ENCODE peak calls at places on chromosomes 5 and 9, in six cellular contexts. One of them, this sample, is unnamed.

GRCh38 chr5:157449011-157449723 is 10.8 kb upstream of the NIPAL4 start:
- DNase-seq in GM12891: no peak
- DNase-seq in H1: no peak
- DNase-seq in K562: no peak
- DNase-seq in GM12878: no peak
- DNase-seq in HepG2: no peak
- DNase-seq in this sample: no peak

GRCh38 chr9:128001411-128002298 is 20.9 kb upstream of the EEIG1 start:
- DNase-seq in GM12891: no peak
- DNase-seq in H1: no peak
- DNase-seq in K562: peak
- DNase-seq in GM12878: no peak
- DNase-seq in HepG2: no peak
- DNase-seq in this sample: no peak

GRCh38 chr9:106947097-106947496 is 84.1 kb downstream of the ZNF462 start:
- DNase-seq in GM12891: no peak
- DNase-seq in H1: no peak
- DNase-seq in K562: no peak
- DNase-seq in GM12878: no peak
- DNase-seq in HepG2: no peak
- DNase-seq in this sample: no peak

GRCh38 chr9:128115187-128116103 is 12.1 kb downstream of the PTGES2 start:
- DNase-seq in GM12891: peak
- DNase-seq in H1: no peak
- DNase-seq in K562: peak
- DNase-seq in GM12878: no peak
- DNase-seq in HepG2: peak
- DNase-seq in this sample: peak

GRCh38 chr9:121781143-121781542 is 129.7 kb downstream of the DAB2IP start:
- DNase-seq in GM12891: no peak
- DNase-seq in H1: no peak
- DNase-seq in K562: no peak
- DNase-seq in GM12878: no peak
- DNase-seq in HepG2: no peak
- DNase-seq in this sample: no peak

GRCh38 chr9:12658531-12659209 is 34.5 kb upstream of the TYRP1 start:
- DNase-seq in GM12891: no peak
- DNase-seq in H1: no peak
- DNase-seq in K562: no peak
- DNase-seq in GM12878: no peak
- DNase-seq in HepG2: no peak
- DNase-seq in this sample: no peak

GRCh38 chr5:2642684-2643325 is 108.7 kb downstream of the IRX2 start:
- DNase-seq in GM12891: no peak
- DNase-seq in H1: no peak
- DNase-seq in K562: no peak
- DNase-seq in GM12878: no peak
- DNase-seq in HepG2: no peak
- DNase-seq in this sample: no peak

GRCh38 chr9:98994226-98995058 is 50.7 kb downstream of the COL15A1 start:
- DNase-seq in GM12891: no peak
- DNase-seq in H1: no peak
- DNase-seq in K562: no peak
- DNase-seq in GM12878: no peak
- DNase-seq in HepG2: no peak
- DNase-seq in this sample: no peak

GRCh38 chr9:69047331-69047730 is 11.8 kb downstream of the FXN start:
- DNase-seq in GM12891: no peak
- DNase-seq in H1: no peak
- DNase-seq in K562: no peak
- DNase-seq in GM12878: no peak
- DNase-seq in HepG2: no peak
- DNase-seq in this sample: no peak

GRCh38 chr5:10556893-10557746 is 6.8 kb upstream of the ANKRD33B start:
- DNase-seq in GM12891: no peak
- DNase-seq in H1: no peak
- DNase-seq in K562: no peak
- DNase-seq in GM12878: no peak
- DNase-seq in HepG2: no peak
- DNase-seq in this sample: no peak

GRCh38 chr5:131514316-131515275 is 120.4 kb downstream of the RAPGEF6 start:
- DNase-seq in GM12891: no peak
- DNase-seq in H1: no peak
- DNase-seq in K562: no peak
- DNase-seq in GM12878: no peak
- DNase-seq in HepG2: no peak
- DNase-seq in this sample: no peak

GRCh38 chr9:98565152-98566135 is 143.3 kb downstream of the GABBR2 start:
- DNase-seq in GM12891: no peak
- DNase-seq in H1: no peak
- DNase-seq in K562: no peak
- DNase-seq in GM12878: no peak
- DNase-seq in HepG2: no peak
- DNase-seq in this sample: no peak

GRCh38 chr5:180142824-180143610 is 66.0 kb downstream of the RASGEF1C start:
- DNase-seq in GM12891: no peak
- DNase-seq in H1: no peak
- DNase-seq in K562: no peak
- DNase-seq in GM12878: no peak
- DNase-seq in HepG2: no peak
- DNase-seq in this sample: no peak

GRCh38 chr5:139796061-139796806 is 626 bp downstream of the PSD2 start:
- DNase-seq in GM12891: no peak
- DNase-seq in H1: no peak
- DNase-seq in K562: no peak
- DNase-seq in GM12878: no peak
- DNase-seq in HepG2: no peak
- DNase-seq in this sample: no peak

GRCh38 chr5:1952456-1953099 is 69.9 kb upstream of the IRX4 start:
- DNase-seq in GM12891: no peak
- DNase-seq in H1: no peak
- DNase-seq in K562: no peak
- DNase-seq in GM12878: no peak
- DNase-seq in HepG2: no peak
- DNase-seq in this sample: no peak

GRCh38 chr5:75461679-75462078 is 49.8 kb downstream of the CERT1 start:
- DNase-seq in GM12891: no peak
- DNase-seq in H1: no peak
- DNase-seq in K562: no peak
- DNase-seq in GM12878: no peak
- DNase-seq in HepG2: no peak
- DNase-seq in this sample: no peak

GRCh38 chr9:137064027-137064879 is 6.1 kb downstream of the SAPCD2 start:
- DNase-seq in GM12891: no peak
- DNase-seq in H1: no peak
- DNase-seq in K562: peak
- DNase-seq in GM12878: no peak
- DNase-seq in HepG2: peak
- DNase-seq in this sample: peak

GRCh38 chr5:89276566-89277305 is 393.8 kb upstream of the MEF2C start:
- DNase-seq in GM12891: no peak
- DNase-seq in H1: no peak
- DNase-seq in K562: no peak
- DNase-seq in GM12878: no peak
- DNase-seq in HepG2: no peak
- DNase-seq in this sample: no peak

GRCh38 chr9:21031091-21031817 is at the start of gene HACD4:
- DNase-seq in GM12891: peak
- DNase-seq in H1: peak
- DNase-seq in K562: no peak
- DNase-seq in GM12878: peak
- DNase-seq in HepG2: no peak
- DNase-seq in this sample: peak

GRCh38 chr5:109448838-109449237 is 39.1 kb upstream of the PJA2 start:
- DNase-seq in GM12891: no peak
- DNase-seq in H1: no peak
- DNase-seq in K562: no peak
- DNase-seq in GM12878: no peak
- DNase-seq in HepG2: no peak
- DNase-seq in this sample: no peak

GRCh38 chr5:58401701-58402100 is 58.2 kb downstream of the PLK2 start:
- DNase-seq in GM12891: no peak
- DNase-seq in H1: no peak
- DNase-seq in K562: no peak
- DNase-seq in GM12878: no peak
- DNase-seq in HepG2: no peak
- DNase-seq in this sample: no peak

GRCh38 chr9:77583366-77583626 is 64.8 kb downstream of the GNA14 start:
- DNase-seq in GM12891: no peak
- DNase-seq in H1: no peak
- DNase-seq in K562: no peak
- DNase-seq in GM12878: no peak
- DNase-seq in HepG2: no peak
- DNase-seq in this sample: no peak

GRCh38 chr5:150658699-150659265 is 2.3 kb upstream of the MYOZ3 start:
- DNase-seq in GM12891: no peak
- DNase-seq in H1: no peak
- DNase-seq in K562: no peak
- DNase-seq in GM12878: no peak
- DNase-seq in HepG2: no peak
- DNase-seq in this sample: no peak

GRCh38 chr5:150658121-150658520 is 2.9 kb upstream of the MYOZ3 start:
- DNase-seq in GM12891: no peak
- DNase-seq in H1: no peak
- DNase-seq in K562: no peak
- DNase-seq in GM12878: no peak
- DNase-seq in HepG2: no peak
- DNase-seq in this sample: no peak

GRCh38 chr5:150654181-150654580 is 6.9 kb upstream of the MYOZ3 start:
- DNase-seq in GM12891: no peak
- DNase-seq in H1: no peak
- DNase-seq in K562: no peak
- DNase-seq in GM12878: no peak
- DNase-seq in HepG2: no peak
- DNase-seq in this sample: no peak

GRCh38 chr5:150655221-150655620 is 5.8 kb upstream of the MYOZ3 start:
- DNase-seq in GM12891: no peak
- DNase-seq in H1: no peak
- DNase-seq in K562: no peak
- DNase-seq in GM12878: no peak
- DNase-seq in HepG2: no peak
- DNase-seq in this sample: no peak

DNA sequence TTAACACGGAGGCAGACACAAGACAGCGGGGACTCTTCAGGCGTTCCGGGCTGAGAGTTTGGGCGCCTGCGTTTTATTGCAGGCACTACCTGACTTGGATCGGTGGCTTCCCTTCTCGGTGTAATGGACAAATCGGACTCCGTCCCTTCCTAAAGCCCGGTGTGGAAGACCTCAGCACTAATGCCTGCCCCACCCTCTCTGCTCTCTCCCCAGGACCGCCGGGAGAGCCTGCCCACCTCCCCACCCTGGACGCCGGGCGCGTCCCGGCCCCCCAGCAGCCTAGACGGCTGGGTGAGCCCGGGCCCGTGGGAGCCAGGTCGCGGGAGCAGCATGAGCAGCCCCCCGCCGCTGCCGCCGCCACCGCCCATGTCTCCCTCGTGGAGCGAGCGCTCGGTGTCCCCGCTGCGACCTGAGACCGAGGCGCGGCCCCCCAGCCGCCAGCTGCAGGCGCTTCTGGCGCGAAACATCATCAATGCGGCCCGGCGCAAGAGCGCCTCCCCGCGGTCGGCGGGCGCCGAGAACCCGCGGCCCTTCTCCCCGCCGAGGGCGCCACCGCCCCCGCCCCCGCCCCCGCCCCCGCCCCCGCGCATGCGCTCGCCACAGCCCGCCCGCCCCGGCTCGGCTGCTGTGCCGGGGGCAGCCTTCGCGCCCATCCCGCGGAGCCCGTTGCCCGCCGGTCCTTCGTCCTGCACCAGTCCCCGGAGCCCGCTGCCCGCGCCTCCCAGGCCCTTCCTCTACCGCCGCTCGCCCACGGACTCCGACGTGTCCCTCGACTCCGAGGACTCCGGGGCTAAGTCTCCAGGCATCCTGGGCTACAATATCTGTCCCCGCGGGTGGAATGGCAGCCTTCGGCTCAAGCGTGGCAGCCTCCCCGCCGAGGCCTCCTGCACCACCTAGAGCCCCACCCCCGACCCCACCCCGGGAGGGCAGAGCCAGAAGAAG is 4.6 kb upstream of the MYOZ3 start:
- DNase-seq in GM12891: peak
- DNase-seq in H1: no peak
- DNase-seq in K562: peak
- DNase-seq in GM12878: peak
- DNase-seq in HepG2: peak
- DNase-seq in this sample: peak
- TF ChIP-seq POLR2A in GM12891: no peak
- TF ChIP-seq POLR2A in H1: peak
- TF ChIP-seq POLR2A in K562: peak
- TF ChIP-seq POLR2A in GM12878: peak
- TF ChIP-seq POLR2A in HepG2: no peak
- TF ChIP-seq POLR2A in this sample: no peak

DNA sequence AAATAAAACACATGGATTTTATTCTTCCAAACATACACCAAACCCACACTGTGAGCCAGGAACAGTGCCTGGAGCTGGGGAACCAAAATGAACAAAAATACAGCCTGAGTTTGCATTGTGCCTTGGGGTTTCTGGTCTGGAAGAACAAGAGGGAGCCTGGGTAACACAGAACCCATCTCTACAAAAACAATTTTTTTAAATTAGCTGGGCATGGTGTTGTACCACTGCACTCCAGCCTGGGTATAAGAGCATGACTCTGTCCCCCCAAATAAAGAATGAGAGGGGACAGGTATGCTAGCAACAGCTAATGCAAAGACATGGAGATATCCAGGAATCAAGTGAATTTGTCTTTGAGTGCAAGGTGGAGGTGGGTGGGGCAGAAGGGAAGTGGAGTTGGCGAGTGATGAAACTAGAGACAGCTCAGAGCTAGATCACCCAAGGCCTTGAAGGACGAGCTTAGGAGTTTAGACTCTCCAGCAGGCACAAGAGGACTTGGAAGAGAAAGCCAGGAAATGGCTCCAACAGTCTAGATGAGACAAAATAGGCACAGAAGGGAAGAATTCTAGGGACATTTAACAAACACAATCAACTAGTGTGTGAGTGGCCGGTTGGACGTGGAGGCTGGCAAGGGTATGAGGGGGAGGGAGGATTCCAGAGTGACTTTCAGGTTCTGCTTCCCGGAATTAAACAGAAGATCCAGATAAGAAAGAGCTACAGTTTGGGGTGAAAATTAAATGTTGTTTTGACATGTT is 47.4 kb downstream of the FNBP1 start:
- DNase-seq in GM12891: no peak
- DNase-seq in H1: no peak
- DNase-seq in K562: peak
- DNase-seq in GM12878: no peak
- DNase-seq in HepG2: no peak
- DNase-seq in this sample: no peak
- TF ChIP-seq TAF1 in GM12891: peak
- TF ChIP-seq TAF1 in H1: no peak
- TF ChIP-seq TAF1 in K562: no peak
- TF ChIP-seq TAF1 in GM12878: no peak
- TF ChIP-seq TAF1 in HepG2: no peak
- TF ChIP-seq TAF1 in this sample: peak

GRCh38 chr5:142684508-142685031 is 1.3 kb downstream of the FGF1 start:
- DNase-seq in GM12891: no peak
- DNase-seq in H1: peak
- DNase-seq in K562: no peak
- DNase-seq in GM12878: no peak
- DNase-seq in HepG2: no peak
- DNase-seq in this sample: no peak
- TF ChIP-seq POLR2AphosphoS5 in GM12891: no peak
- TF ChIP-seq POLR2AphosphoS5 in H1: no peak
- TF ChIP-seq POLR2AphosphoS5 in K562: no peak
- TF ChIP-seq POLR2AphosphoS5 in GM12878: no peak
- TF ChIP-seq POLR2AphosphoS5 in HepG2: no peak
- TF ChIP-seq POLR2AphosphoS5 in this sample: no peak

GRCh38 chr9:117704024-117704575 is at the start of gene TLR4:
- DNase-seq in GM12891: no peak
- DNase-seq in H1: no peak
- DNase-seq in K562: no peak
- DNase-seq in GM12878: peak
- DNase-seq in HepG2: no peak
- DNase-seq in this sample: no peak
- TF ChIP-seq POLR2A in GM12891: no peak
- TF ChIP-seq POLR2A in H1: no peak
- TF ChIP-seq POLR2A in K562: no peak
- TF ChIP-seq POLR2A in GM12878: no peak
- TF ChIP-seq POLR2A in HepG2: no peak
- TF ChIP-seq POLR2A in this sample: no peak